ENCODE peak calls at places on chromosomes 16 and 17, in four cellular contexts. One of them, this sample, is unnamed. For H3K36me3 and H3K27me3, the result is how much of the 10 kb centered on the place peaks cover.

GRCh38 chr17:60426596-60426995 is 4.3 kb downstream of the CHCT1 start:
- DNase-seq in suprapubic skin: no peak
- DNase-seq in right lobe of liver: no peak
- DNase-seq in astrocyte: no peak
- DNase-seq in this sample: no peak

GRCh38 chr17:58658804-58659713 is 32.8 kb downstream of the TEX14 start:
- DNase-seq in suprapubic skin: peak
- DNase-seq in right lobe of liver: peak
- DNase-seq in astrocyte: peak
- DNase-seq in this sample: peak

GRCh38 chr17:82320140-82320840 is 2.9 kb upstream of the CD7 start:
- DNase-seq in suprapubic skin: no peak
- DNase-seq in right lobe of liver: no peak
- DNase-seq in astrocyte: no peak
- DNase-seq in this sample: no peak

GRCh38 chr17:73799781-73800627 is 155.8 kb upstream of the SDK2 start:
- DNase-seq in suprapubic skin: no peak
- DNase-seq in right lobe of liver: no peak
- DNase-seq in astrocyte: no peak
- DNase-seq in this sample: no peak

GRCh38 chr16:72425571-72426341 is 253.8 kb upstream of the PMFBP1 start:
- DNase-seq in astrocyte: peak
- DNase-seq in right lobe of liver: no peak
- DNase-seq in suprapubic skin: no peak
- DNase-seq in this sample: no peak

GRCh38 chr17:19520641-19521040 is 13.0 kb upstream of the SLC47A1 start:
- DNase-seq in suprapubic skin: no peak
- DNase-seq in right lobe of liver: no peak
- DNase-seq in astrocyte: no peak
- DNase-seq in this sample: no peak

GRCh38 chr17:2232244-2232638 is 71.3 kb downstream of the SMG6 start:
- DNase-seq in astrocyte: peak
- DNase-seq in right lobe of liver: no peak
- DNase-seq in suprapubic skin: no peak
- DNase-seq in this sample: peak

GRCh38 chr16:31181102-31181830 is 1.3 kb downstream of the FUS start:
- DNase-seq in suprapubic skin: no peak
- DNase-seq in right lobe of liver: peak
- DNase-seq in astrocyte: no peak
- DNase-seq in this sample: peak

GRCh38 chr16:69131167-69131748 is 1.1 kb downstream of the CHTF8 start:
- DNase-seq in astrocyte: no peak
- DNase-seq in suprapubic skin: peak
- DNase-seq in right lobe of liver: no peak
- DNase-seq in this sample: no peak

GRCh38 chr17:56110463-56111138 is 42.7 kb upstream of the ANKFN1 start:
- DNase-seq in astrocyte: no peak
- DNase-seq in suprapubic skin: no peak
- DNase-seq in right lobe of liver: no peak
- DNase-seq in this sample: no peak

GRCh38 chr17:39927928-39928867 is 666 bp downstream of the LRRC3C start:
- DNase-seq in astrocyte: no peak
- DNase-seq in right lobe of liver: peak
- DNase-seq in suprapubic skin: no peak
- DNase-seq in this sample: peak

GRCh38 chr17:61310611-61311010 is 89.0 kb upstream of the TBX2 start:
- DNase-seq in astrocyte: no peak
- DNase-seq in suprapubic skin: no peak
- DNase-seq in right lobe of liver: no peak
- DNase-seq in this sample: no peak

GRCh38 chr17:82440991-82441627 is 9.4 kb downstream of the CYBC1 start:
- DNase-seq in right lobe of liver: no peak
- DNase-seq in astrocyte: no peak
- DNase-seq in suprapubic skin: no peak
- DNase-seq in this sample: no peak

GRCh38 chr17:48198950-48199541 is 91.5 kb downstream of the SNX11 start:
- DNase-seq in right lobe of liver: no peak
- DNase-seq in suprapubic skin: no peak
- DNase-seq in astrocyte: no peak
- DNase-seq in this sample: no peak

GRCh38 chr16:25771812-25772568 is 80.2 kb downstream of the HS3ST4 start:
- DNase-seq in astrocyte: no peak
- DNase-seq in suprapubic skin: no peak
- DNase-seq in right lobe of liver: no peak
- DNase-seq in this sample: no peak

GRCh38 chr17:34613064-34614019 is 34.0 kb downstream of the TMEM132E start:
- DNase-seq in astrocyte: no peak
- DNase-seq in suprapubic skin: no peak
- DNase-seq in right lobe of liver: no peak
- DNase-seq in this sample: no peak

GRCh38 chr17:51322390-51323029 is 62.2 kb downstream of the UTP18 start:
- DNase-seq in suprapubic skin: no peak
- DNase-seq in astrocyte: no peak
- DNase-seq in right lobe of liver: no peak
- DNase-seq in this sample: no peak

GRCh38 chr17:47720754-47721533 is 12.1 kb upstream of the TBX21 start:
- DNase-seq in right lobe of liver: no peak
- DNase-seq in astrocyte: peak
- DNase-seq in suprapubic skin: no peak
- DNase-seq in this sample: peak

GRCh38 chr17:43659823-43660222 is 1.9 kb downstream of the MEOX1 start:
- DNase-seq in astrocyte: no peak
- DNase-seq in right lobe of liver: no peak
- DNase-seq in suprapubic skin: no peak
- DNase-seq in this sample: no peak

GRCh38 chr17:57284984-57285646 is 28.8 kb downstream of the MSI2 start:
- DNase-seq in astrocyte: peak
- DNase-seq in suprapubic skin: no peak
- DNase-seq in right lobe of liver: no peak
- DNase-seq in this sample: no peak

GRCh38 chr16:84967828-84968227 is 43.5 kb downstream of the ZDHHC7 start:
- DNase-seq in right lobe of liver: no peak
- DNase-seq in astrocyte: no peak
- DNase-seq in suprapubic skin: no peak
- DNase-seq in this sample: no peak

GRCh38 chr17:77968788-77969187 is 10.3 kb downstream of the TNRC6C start:
- DNase-seq in right lobe of liver: no peak
- DNase-seq in astrocyte: no peak
- DNase-seq in suprapubic skin: no peak
- DNase-seq in this sample: no peak

GRCh38 chr17:82820278-82821251 is 19.3 kb downstream of the ZNF750 start:
- DNase-seq in right lobe of liver: peak
- DNase-seq in suprapubic skin: no peak
- DNase-seq in astrocyte: no peak
- DNase-seq in this sample: no peak

GRCh38 chr16:56119138-56119537 is 72.2 kb upstream of the GNAO1 start:
- DNase-seq in suprapubic skin: no peak
- DNase-seq in right lobe of liver: no peak
- DNase-seq in astrocyte: no peak
- DNase-seq in this sample: no peak

GRCh38 chr17:70355185-70355584 is 185.9 kb downstream of the KCNJ2 start:
- DNase-seq in suprapubic skin: no peak
- DNase-seq in right lobe of liver: no peak
- DNase-seq in astrocyte: no peak
- DNase-seq in this sample: no peak

GRCh38 chr16:75477680-75478473 is 13.4 kb upstream of the TMEM170A start:
- DNase-seq in right lobe of liver: no peak
- DNase-seq in suprapubic skin: no peak
- DNase-seq in astrocyte: no peak
- DNase-seq in this sample: no peak

GRCh38 chr16:87241135-87241771 is 75.9 kb downstream of the C16orf95 start:
- DNase-seq in right lobe of liver: no peak
- DNase-seq in suprapubic skin: no peak
- DNase-seq in astrocyte: no peak
- DNase-seq in this sample: no peak

DNA sequence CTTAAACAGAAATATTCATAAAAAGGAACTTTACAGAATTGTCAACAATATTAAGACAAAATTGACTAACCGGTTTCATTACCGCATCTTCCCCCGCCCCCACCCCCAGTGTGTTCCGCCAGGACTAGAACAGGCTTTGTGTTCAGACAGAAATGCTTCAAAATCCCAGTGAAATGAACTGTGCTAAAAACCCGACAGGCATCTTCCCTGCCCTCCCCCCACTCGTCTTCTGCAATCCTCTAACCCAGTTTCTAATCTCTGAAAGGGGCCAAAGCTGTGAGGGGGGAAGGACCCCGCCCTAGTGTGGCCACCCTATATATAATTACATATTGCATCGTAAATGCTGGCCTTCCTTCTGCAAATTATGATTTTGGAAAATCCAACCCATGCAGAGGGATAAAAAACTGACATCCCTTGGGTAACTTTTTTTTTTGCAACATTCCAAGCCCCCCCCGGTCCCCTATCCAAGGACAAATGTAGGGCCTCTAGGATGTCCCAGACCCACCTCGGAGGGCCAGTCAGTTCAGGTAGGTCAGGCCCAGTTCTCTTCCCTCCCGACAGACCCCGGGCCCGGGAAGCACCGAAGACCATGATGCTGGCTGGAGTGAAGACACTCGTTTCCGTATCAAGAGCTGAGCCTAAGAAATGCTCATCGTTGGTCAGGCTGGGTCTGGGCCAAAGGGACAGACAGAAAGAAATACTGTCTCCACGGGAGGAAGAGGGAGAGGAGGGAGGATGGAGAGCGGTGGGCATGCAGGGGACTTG is 1.2 kb upstream of the ROGDI start:
- DNase-seq in astrocyte: no peak
- DNase-seq in suprapubic skin: no peak
- DNase-seq in right lobe of liver: no peak
- DNase-seq in this sample: no peak
- H3K4me3 ChIP-seq in astrocyte: peak
- H3K4me3 ChIP-seq in suprapubic skin: peak
- H3K4me3 ChIP-seq in right lobe of liver: no peak
- H3K4me3 ChIP-seq in this sample: peak

DNA sequence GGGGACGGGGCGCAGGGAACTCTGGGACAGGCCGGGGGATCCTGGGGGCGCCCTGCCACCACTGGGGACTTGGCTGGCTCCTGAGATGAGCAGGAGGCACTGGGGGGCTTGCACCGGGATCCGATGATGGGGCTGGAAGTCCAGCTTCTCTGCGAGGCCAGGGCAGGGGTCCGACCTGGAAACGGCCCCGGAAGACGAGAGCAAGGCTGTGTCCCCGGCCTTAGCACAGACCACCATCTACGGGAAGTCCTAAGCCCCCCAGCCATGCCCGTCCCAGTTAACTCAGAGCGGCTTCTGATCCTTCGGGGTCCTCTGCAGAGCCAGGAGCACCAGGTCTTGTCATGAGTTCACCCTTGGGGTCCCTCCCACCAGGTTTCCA is 573 bp downstream of the CDT1 start:
- DNase-seq in right lobe of liver: no peak
- DNase-seq in astrocyte: no peak
- DNase-seq in suprapubic skin: no peak
- DNase-seq in this sample: no peak
- H3K36me3 ChIP-seq in right lobe of liver: under half
- H3K36me3 ChIP-seq in astrocyte: under half
- H3K36me3 ChIP-seq in suprapubic skin: under half
- H3K36me3 ChIP-seq in this sample: under half

GRCh38 chr16:877242-878065 is 76.9 kb upstream of the GNG13 start:
- DNase-seq in suprapubic skin: no peak
- DNase-seq in astrocyte: no peak
- DNase-seq in right lobe of liver: peak
- DNase-seq in this sample: no peak

GRCh38 chr16:876523-877241 is 76.1 kb upstream of the GNG13 start:
- DNase-seq in suprapubic skin: no peak
- DNase-seq in astrocyte: no peak
- DNase-seq in right lobe of liver: peak
- DNase-seq in this sample: no peak

GRCh38 chr16:878886-879285 is 78.4 kb upstream of the GNG13 start:
- DNase-seq in suprapubic skin: no peak
- DNase-seq in right lobe of liver: peak
- DNase-seq in astrocyte: no peak
- DNase-seq in this sample: no peak

GRCh38 chr16:879461-879861 is 78.9 kb upstream of the GNG13 start:
- DNase-seq in right lobe of liver: peak
- DNase-seq in suprapubic skin: no peak
- DNase-seq in astrocyte: no peak
- DNase-seq in this sample: no peak

DNA sequence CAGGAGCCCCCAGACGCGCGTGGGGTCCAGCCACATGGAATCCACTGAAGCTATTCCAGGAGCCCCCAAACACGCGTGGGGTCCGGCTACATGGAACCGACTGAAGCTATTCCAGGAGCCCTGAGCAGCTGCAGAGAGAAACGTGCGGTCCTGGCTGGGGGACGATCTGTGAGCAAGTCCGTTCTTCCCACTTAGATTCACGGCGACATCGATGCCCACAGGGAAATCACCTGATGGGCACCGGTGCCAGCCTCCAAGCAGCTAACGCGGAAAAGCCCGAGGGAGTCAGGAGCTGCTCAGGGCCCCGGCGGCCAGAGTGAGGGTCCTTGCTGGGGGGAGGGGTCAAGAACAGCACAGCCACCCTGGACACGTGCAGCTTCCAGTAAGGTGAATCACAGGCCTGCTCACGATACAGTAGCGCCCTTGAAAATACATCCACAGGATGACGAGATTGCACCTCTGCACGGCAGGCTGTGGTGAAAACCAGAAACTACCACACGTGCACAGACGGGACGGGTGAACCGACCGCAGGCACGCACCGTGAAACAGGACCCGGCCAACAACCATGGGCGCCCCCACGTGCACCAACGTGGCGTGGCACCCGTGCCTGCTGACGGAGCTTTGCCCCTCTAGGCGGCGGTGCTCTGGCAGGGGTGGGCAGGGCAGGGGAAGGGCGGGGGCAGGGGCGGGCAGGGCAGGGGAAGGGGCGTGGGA is 77.7 kb upstream of the GNG13 start:
- DNase-seq in right lobe of liver: peak
- DNase-seq in astrocyte: peak
- DNase-seq in suprapubic skin: no peak
- DNase-seq in this sample: no peak
- H3K27me3 ChIP-seq in right lobe of liver: under half
- H3K27me3 ChIP-seq in astrocyte: under half
- H3K27me3 ChIP-seq in suprapubic skin: under half
- H3K27me3 ChIP-seq in this sample: under half

GRCh38 chr17:32100971-32101631 is 41.2 kb upstream of the RHOT1 start:
- DNase-seq in astrocyte: no peak
- DNase-seq in right lobe of liver: no peak
- DNase-seq in suprapubic skin: peak
- DNase-seq in this sample: no peak

GRCh38 chr17:32103476-32104113 is 38.7 kb upstream of the RHOT1 start:
- DNase-seq in astrocyte: peak
- DNase-seq in suprapubic skin: no peak
- DNase-seq in right lobe of liver: no peak
- DNase-seq in this sample: no peak

GRCh38 chr17:32102697-32103096 is 39.6 kb upstream of the RHOT1 start:
- DNase-seq in astrocyte: no peak
- DNase-seq in right lobe of liver: no peak
- DNase-seq in suprapubic skin: peak
- DNase-seq in this sample: no peak

GRCh38 chr17:32102172-32102571 is 40.1 kb upstream of the RHOT1 start:
- DNase-seq in right lobe of liver: no peak
- DNase-seq in suprapubic skin: peak
- DNase-seq in astrocyte: no peak
- DNase-seq in this sample: no peak

GRCh38 chr17:32104158-32104557 is 38.1 kb upstream of the RHOT1 start:
- DNase-seq in right lobe of liver: no peak
- DNase-seq in astrocyte: no peak
- DNase-seq in suprapubic skin: no peak
- DNase-seq in this sample: no peak
- H3K4me3 ChIP-seq in right lobe of liver: no peak
- H3K4me3 ChIP-seq in astrocyte: no peak
- H3K4me3 ChIP-seq in suprapubic skin: no peak
- H3K4me3 ChIP-seq in this sample: no peak